ENCODE peak calls at places on chromosomes 4 and X, in six cellular contexts. G, A, Q, U, T and D are unnamed samples. For H3K36me3, the result is how much of the 10 kb centered on the place peaks cover.

GRCh38 chr4:1283711-1284110 is 6.0 kb upstream of the MAEA start:
- DNase-seq in Q (no peak), T (no peak), G (no peak), A (no peak), U (no peak), D (no peak)

GRCh38 chr4:8465615-8466611 is 25.3 kb downstream of the TRMT44 start:
- DNase-seq in U (no peak), Q (no peak), T (no peak), G (no peak), A (no peak), D (no peak)

GRCh38 chrX:72568406-72569092 is 4.1 kb downstream of the HDAC8 start:
- DNase-seq in U (no peak), G (no peak), T (peak), A (no peak), Q (no peak), D (no peak)

GRCh38 chr4:37245391-37245954 is 930 bp downstream of the NWD2 start:
- DNase-seq in T (no peak), G (no peak), U (no peak), A (no peak), Q (no peak), D (no peak)

GRCh38 chr4:60913026-60913425 is 287.1 kb upstream of the ADGRL3 start:
- DNase-seq in T (no peak), Q (no peak), G (no peak), A (no peak), U (no peak), D (no peak)

GRCh38 chr4:139247241-139247640 is 32.8 kb downstream of the MGARP start:
- DNase-seq in A (no peak), G (no peak), U (no peak), T (no peak), Q (no peak), D (no peak)

GRCh38 chr4:1241466-1241935 is 7.4 kb downstream of the CTBP1 start:
- DNase-seq in U (no peak), A (no peak), Q (no peak), G (peak), T (no peak), D (no peak)

GRCh38 chrX:140918398-140919043 is 83.9 kb upstream of the SPANXB1 start:
- DNase-seq in G (no peak), T (peak), Q (peak), U (no peak), A (no peak), D (peak)

GRCh38 chr4:61532324-61532723 is 332.2 kb downstream of the ADGRL3 start:
- DNase-seq in G (no peak), A (no peak), T (no peak), U (no peak), Q (no peak), D (no peak)

GRCh38 chr4:168634276-168634802 is 137.5 kb downstream of the PALLD start:
- DNase-seq in U (no peak), G (no peak), A (no peak), T (no peak), Q (no peak), D (no peak)

GRCh38 chr4:137960371-137961050 is 281.6 kb downstream of the SLC7A11 start:
- DNase-seq in Q (no peak), A (no peak), T (no peak), U (no peak), G (no peak), D (no peak)

GRCh38 chr4:77578145-77578544 is 27.5 kb upstream of the CXCL13 start:
- DNase-seq in A (no peak), Q (no peak), T (no peak), U (no peak), G (no peak), D (no peak)

GRCh38 chr4:88575222-88575621 is 17.1 kb upstream of the HERC3 start:
- DNase-seq in T (no peak), A (no peak), U (no peak), G (no peak), Q (no peak), D (no peak)

GRCh38 chr4:118974758-118975157 is 86.1 kb downstream of the SYNPO2 start:
- DNase-seq in G (no peak), A (no peak), U (no peak), T (no peak), Q (no peak), D (no peak)

GRCh38 chr4:63563288-63564014 is 845.8 kb downstream of the TECRL start:
- DNase-seq in A (no peak), G (no peak), Q (no peak), T (no peak), U (no peak), D (no peak)

GRCh38 chr4:148514581-148514980 is 72.4 kb upstream of the NR3C2 start:
- DNase-seq in A (no peak), Q (no peak), G (no peak), T (no peak), U (no peak), D (no peak)

GRCh38 chrX:33949300-33949699 is 182.8 kb downstream of the FAM47A start:
- DNase-seq in T (no peak), A (no peak), U (no peak), Q (no peak), G (no peak), D (no peak)

GRCh38 chrX:113892401-113892800 is 691.5 kb upstream of the HTR2C start:
- DNase-seq in G (no peak), T (no peak), U (no peak), Q (no peak), A (no peak), D (no peak)

GRCh38 chr4:53476232-53477037 is 99.0 kb downstream of the FIP1L1 start:
- DNase-seq in Q (no peak), G (no peak), U (no peak), T (no peak), A (no peak), D (no peak)

GRCh38 chr4:125187221-125187620 is 127.5 kb upstream of the FAT4 start:
- DNase-seq in U (no peak), G (no peak), Q (no peak), A (no peak), T (no peak), D (no peak)

GRCh38 chr4:10184501-10184938 is 67.9 kb upstream of the WDR1 start:
- DNase-seq in Q (no peak), T (no peak), U (no peak), G (no peak), A (no peak), D (no peak)

GRCh38 chr4:151604238-151604637 is 156.6 kb downstream of the GATB start:
- DNase-seq in G (no peak), Q (no peak), U (no peak), T (no peak), A (no peak), D (no peak)

GRCh38 chrX:16208601-16209000 is 41.3 kb downstream of the MAGEB17 start:
- DNase-seq in T (no peak), A (no peak), G (no peak), U (no peak), Q (no peak), D (no peak)

GRCh38 chr4:145130788-145131398 is 32.8 kb downstream of the ABCE1 start:
- DNase-seq in A (no peak), T (no peak), Q (no peak), U (no peak), G (no peak), D (no peak)

GRCh38 chr4:145130130-145130529 is 32.0 kb downstream of the ABCE1 start:
- DNase-seq in G (no peak), U (no peak), A (no peak), Q (no peak), T (no peak), D (no peak)

GRCh38 chr4:145125396-145125795 is 27.3 kb downstream of the ABCE1 start:
- DNase-seq in A (no peak), U (no peak), Q (no peak), G (no peak), T (no peak), D (no peak)
- H3K36me3 ChIP-seq in A (under half), U (under half), Q (under half), G (half or more), T (under half), D (half or more)

DNA sequence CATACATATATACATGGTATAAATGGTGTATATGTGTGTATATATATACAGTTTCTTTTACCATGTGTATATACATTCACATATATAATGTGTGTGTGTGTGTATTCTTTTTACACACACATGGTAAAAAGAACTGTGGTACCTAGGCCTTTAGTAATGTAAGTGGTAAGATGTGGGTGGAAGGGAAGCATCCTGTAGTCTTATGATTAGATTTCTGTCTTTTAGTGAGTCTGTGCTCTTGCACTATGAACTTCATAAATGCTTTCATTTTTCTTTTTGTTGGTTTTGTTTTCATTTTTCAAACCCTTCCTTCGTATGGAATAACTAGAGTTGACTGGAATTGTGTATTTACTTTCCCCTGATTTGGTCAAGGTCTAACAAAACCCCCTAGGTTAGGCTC is 12.1 kb downstream of the PABPC4L start:
- DNase-seq in G (no peak), Q (no peak), T (no peak), U (no peak), A (no peak), D (no peak)
- TF ChIP-seq POLR2A in G (no peak), Q (no peak), T (no peak), U (no peak), A (no peak), D (no peak)

GRCh38 chrX:45743906-45744625 is 543.4 kb upstream of the DIPK2B start:
- DNase-seq in A (no peak), T (no peak), U (no peak), G (no peak), Q (no peak), D (no peak)

GRCh38 chrX:45745479-45745878 is 544.8 kb upstream of the DIPK2B start:
- DNase-seq in T (no peak), U (no peak), A (no peak), Q (no peak), G (no peak), D (no peak)

GRCh38 chrX:45740291-45740690 is 539.6 kb upstream of the DIPK2B start:
- DNase-seq in U (no peak), G (no peak), T (no peak), Q (no peak), A (no peak), D (no peak)

GRCh38 chrX:45747905-45748304 is 547.2 kb upstream of the DIPK2B start:
- DNase-seq in Q (no peak), A (no peak), T (no peak), G (no peak), U (no peak), D (no peak)

GRCh38 chrX:45743081-45743533 is 542.4 kb upstream of the DIPK2B start:
- DNase-seq in G (no peak), U (no peak), Q (no peak), T (no peak), A (no peak), D (no peak)
- TF ChIP-seq CTCF in G (peak), U (no peak), Q (peak), T (no peak), A (no peak), D (no peak)

GRCh38 chr4:112279882-112280315 is 5.8 kb downstream of the TIFA start:
- DNase-seq in A (no peak), T (no peak), G (no peak), Q (no peak), U (no peak), D (no peak)

GRCh38 chr4:112276113-112276512 is 9.6 kb downstream of the TIFA start:
- DNase-seq in Q (no peak), A (no peak), U (no peak), T (no peak), G (no peak), D (no peak)

GRCh38 chr4:112277220-112277619 is 8.5 kb downstream of the TIFA start:
- DNase-seq in A (no peak), G (no peak), Q (no peak), U (no peak), T (no peak), D (no peak)

GRCh38 chr4:112279025-112279881 is 6.5 kb downstream of the TIFA start:
- DNase-seq in T (no peak), G (no peak), A (no peak), U (no peak), Q (no peak), D (no peak)

GRCh38 chr4:112277705-112278448 is 7.8 kb downstream of the TIFA start:
- DNase-seq in A (no peak), G (no peak), U (no peak), Q (no peak), T (no peak), D (no peak)
- H3K36me3 ChIP-seq in A (under half), G (under half), U (under half), Q (under half), T (under half), D (under half)

DNA sequence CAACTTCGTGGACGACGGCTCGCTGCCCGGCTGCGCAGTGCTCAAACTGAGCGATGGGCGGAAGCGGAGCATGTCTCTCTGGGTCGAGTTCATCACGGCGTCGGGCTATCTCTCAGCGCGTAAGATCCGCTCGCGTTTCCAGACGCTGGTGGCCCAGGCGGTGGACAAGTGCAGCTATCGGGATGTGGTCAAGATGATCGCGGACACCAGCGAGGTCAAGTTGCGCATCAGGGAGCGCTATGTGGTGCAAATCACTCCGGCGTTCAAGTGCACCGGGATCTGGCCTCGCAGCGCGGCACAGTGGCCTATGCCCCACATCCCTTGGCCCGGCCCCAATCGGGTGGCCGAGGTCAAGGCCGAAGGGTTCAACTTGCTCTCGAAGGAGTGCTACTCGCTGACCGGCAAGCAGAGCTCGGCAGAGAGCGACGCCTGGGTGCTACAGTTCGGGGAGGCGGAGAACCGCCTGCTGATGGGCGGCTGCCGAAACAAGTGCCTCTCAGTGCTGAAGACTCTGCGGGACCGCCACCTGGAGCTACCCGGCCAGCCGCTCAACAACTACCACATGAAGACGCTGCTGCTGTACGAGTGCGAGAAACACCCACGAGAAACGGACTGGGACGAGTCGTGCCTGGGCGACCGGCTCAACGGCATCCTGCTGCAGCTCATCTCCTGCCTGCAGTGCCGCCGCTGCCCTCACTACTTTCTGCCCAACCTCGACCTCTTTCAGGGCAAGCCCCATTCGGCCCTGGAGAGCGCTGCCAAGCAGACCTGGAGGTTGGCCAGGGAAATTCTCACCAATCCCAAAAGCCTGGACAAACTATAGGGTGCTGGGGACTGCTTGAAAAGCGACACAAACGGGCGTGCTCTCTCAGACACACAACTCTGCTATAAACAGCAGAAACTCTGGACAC is 1.6 kb downstream of the MAB21L2 start:
- DNase-seq in Q (no peak), U (no peak), T (no peak), A (no peak), G (peak), D (no peak)
- TF ChIP-seq POLR2A in Q (no peak), U (no peak), T (no peak), A (no peak), G (no peak), D (no peak)

GRCh38 chr4:174874898-174875297 is 43.3 kb upstream of the ADAM29 start:
- DNase-seq in U (no peak), T (no peak), A (no peak), G (no peak), Q (no peak), D (no peak)

GRCh38 chr4:174871407-174871806 is 42.4 kb upstream of the GLRA3 start:
- DNase-seq in Q (no peak), T (no peak), A (no peak), U (no peak), G (no peak), D (no peak)

GRCh38 chr4:174870311-174870710 is 41.3 kb upstream of the GLRA3 start:
- DNase-seq in U (no peak), Q (no peak), A (no peak), G (no peak), T (no peak), D (no peak)

GRCh38 chr4:174869334-174869733 is 40.3 kb upstream of the GLRA3 start:
- DNase-seq in G (no peak), A (no peak), U (no peak), T (no peak), Q (no peak), D (no peak)

DNA sequence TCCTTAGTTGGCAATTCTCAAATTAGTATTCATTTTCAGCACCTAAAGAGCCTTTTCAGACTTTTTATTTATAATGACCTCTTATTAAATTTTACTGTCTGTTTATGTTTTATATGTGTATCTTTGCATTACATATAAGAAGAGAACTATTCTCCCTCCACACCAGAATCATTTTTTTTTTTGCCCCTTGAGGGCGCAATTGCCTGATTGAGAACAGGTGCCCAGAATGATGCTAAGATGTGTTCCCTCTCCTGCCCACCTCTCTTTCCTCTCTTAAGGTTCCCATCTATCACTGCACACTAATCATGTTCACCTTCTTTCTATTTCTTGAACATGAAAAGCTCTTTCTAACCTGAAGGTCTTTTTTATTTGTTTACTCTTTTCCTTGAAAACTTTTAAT is 44.2 kb upstream of the ADAM29 start:
- DNase-seq in T (no peak), A (no peak), G (no peak), Q (peak), U (no peak), D (no peak)
- TF ChIP-seq CTCF in T (no peak), A (no peak), G (no peak), Q (peak), U (no peak), D (no peak)

DNA sequence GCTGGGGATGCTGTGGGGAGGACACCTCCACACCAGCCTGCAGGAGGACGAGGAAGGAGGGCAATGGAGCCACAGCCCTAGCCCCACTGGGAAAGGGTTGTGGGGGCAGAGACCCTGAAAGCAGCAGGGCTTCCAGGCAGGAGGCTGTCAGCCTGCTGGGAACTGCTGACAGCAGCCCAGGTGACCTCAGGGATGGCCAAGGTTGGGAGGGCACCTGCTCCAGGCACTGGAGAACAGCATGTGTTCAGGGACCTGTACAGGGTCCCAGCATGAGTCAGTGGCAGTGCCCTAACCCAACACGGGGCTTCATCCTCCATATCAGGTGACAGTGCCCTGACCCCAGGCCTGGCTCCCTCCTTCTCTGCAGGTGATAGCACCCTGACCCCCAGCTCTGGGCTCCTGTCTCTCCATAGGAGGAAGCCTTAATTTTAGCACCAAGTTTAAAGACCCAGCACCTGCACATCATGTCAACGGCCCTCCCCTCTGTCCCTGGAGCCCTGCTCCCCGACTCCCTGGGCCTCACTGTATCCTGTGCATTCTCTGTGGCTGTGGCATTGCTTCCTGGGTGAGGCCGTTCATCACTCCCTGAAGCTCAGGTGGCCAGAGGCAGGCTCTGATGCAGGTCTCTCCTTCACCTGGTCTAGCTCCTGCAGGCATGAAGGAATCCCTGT is 66.3 kb downstream of the CRMP1 start:
- DNase-seq in U (no peak), A (no peak), Q (no peak), T (no peak), G (no peak), D (no peak)
- H3K36me3 ChIP-seq in U (under half), A (under half), Q (under half), T (under half), G (under half), D (under half)

DNA sequence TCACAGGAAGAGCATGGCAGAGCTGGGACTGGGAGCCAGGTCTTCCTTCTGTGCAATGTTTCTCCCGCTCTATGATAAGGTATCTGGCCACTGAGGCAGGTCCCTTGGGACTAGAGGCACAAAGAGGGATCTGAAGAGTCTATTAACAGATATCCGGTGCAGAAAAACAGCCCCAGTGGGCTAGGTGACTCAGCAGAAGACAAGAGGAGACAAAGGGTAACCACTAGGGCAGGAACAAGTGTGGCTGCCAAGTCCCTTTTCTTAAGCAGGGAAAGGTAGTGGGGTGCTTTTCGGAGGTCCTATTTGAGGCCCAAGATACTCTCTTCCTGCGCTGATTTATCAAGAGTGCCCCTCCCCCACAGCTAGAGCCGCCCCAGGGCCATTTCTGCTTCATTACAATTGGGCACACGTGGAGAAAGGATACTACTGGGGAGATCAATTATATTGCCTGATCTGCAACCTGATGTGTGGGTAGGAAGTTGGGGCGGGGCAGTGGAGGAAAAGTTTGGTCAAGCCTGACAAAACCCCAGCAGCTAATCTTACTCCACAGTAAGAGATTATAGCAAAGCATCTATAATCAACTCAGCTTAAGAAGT is at the start of gene DGAT2L6:
- DNase-seq in A (no peak), G (no peak), T (no peak), U (no peak), Q (peak), D (no peak)
- TF ChIP-seq POLR2A in A (no peak), G (no peak), T (no peak), U (no peak), Q (no peak), D (no peak)

DNA sequence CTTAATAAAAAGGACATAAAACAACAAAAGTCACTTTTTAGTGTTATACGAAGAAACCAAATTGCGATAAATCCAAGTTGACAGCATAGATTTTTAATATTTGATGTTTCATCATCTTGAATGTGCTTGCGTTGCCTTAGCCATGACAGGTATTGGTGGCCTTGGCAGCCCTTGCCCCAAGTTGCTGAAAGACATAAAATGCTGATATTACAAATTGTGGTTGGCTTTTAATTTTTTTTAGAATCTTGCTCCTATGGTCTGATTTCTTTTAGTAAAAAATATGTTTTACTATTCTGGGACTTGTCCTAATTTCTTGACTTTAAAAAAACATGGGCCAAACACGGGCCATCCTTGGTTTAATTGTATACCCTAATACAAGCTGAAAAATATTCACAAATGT is 122.6 kb downstream of the SLC4A4 start:
- DNase-seq in G (no peak), T (no peak), Q (no peak), A (no peak), U (no peak), D (no peak)
- TF ChIP-seq CTCF in G (no peak), T (no peak), Q (no peak), A (no peak), U (no peak), D (no peak)